ENCODE peak calls at places on chromosomes 6 and 20, in five cellular contexts. W is CD4-positive, alpha-beta T cell; G is left ventricle myocardium inferior; C is psoas muscle; V is Panc1. Z is an unnamed sample.

GRCh38 chr6:74606488-74607135 is 599.2 kb downstream of the COL12A1 start:
- DNase-seq in W (no peak), G (no peak), C (no peak), V (no peak), Z (no peak)

GRCh38 chr6:12592634-12593033 is 123.9 kb upstream of the PHACTR1 start:
- DNase-seq in W (no peak), G (no peak), C (no peak), V (no peak), Z (no peak)

GRCh38 chr6:126914172-126914571 is 204.3 kb upstream of the RSPO3 start:
- DNase-seq in C (no peak), W (no peak), G (no peak), V (no peak), Z (no peak)

GRCh38 chr20:36544134-36545018 is 3.1 kb downstream of the MYL9 start:
- DNase-seq in V (no peak), C (peak; percentile 51), W (no peak), G (peak; percentile 70), Z (peak; percentile 59)

GRCh38 chr6:138007014-138007472 is 100.2 kb downstream of the PERP start:
- DNase-seq in C (no peak), W (peak; percentile 10), G (no peak), V (no peak), Z (no peak)

GRCh38 chr6:81787313-81788068 is 35.0 kb upstream of the TENT5A start:
- DNase-seq in V (no peak), C (no peak), W (no peak), G (no peak), Z (no peak)

GRCh38 chr20:11015440-11015839 is 341.6 kb upstream of the JAG1 start:
- DNase-seq in V (no peak), C (no peak), W (no peak), G (no peak), Z (no peak)

GRCh38 chr20:62840244-62841197 is 21.1 kb downstream of the TCFL5 start:
- DNase-seq in V (no peak), G (no peak), W (no peak), C (no peak), Z (no peak)

GRCh38 chr20:35503841-35504460 is 25.5 kb downstream of the C20orf173 start:
- DNase-seq in W (no peak), C (no peak), V (no peak), G (peak; percentile 38), Z (no peak)

GRCh38 chr6:85130743-85131142 is 319.1 kb upstream of the NT5E start:
- DNase-seq in C (no peak), V (no peak), W (no peak), G (no peak), Z (no peak)

GRCh38 chr6:152380993-152381898 is 255.9 kb downstream of the SYNE1 start:
- DNase-seq in W (no peak), C (peak; percentile 85), V (peak; percentile 15), G (peak; percentile 71), Z (peak; percentile 75)

GRCh38 chr6:116255246-116255800 is 1.4 kb upstream of the TSPYL4 start:
- DNase-seq in W (no peak), G (no peak), C (no peak), V (no peak), Z (no peak)

GRCh38 chr6:55405474-55406220 is 78.4 kb downstream of the GFRAL start:
- DNase-seq in C (no peak), G (no peak), V (no peak), W (no peak), Z (no peak)

GRCh38 chr20:50297498-50298348 is 107.1 kb downstream of the CEBPB start:
- DNase-seq in C (peak; percentile 42), V (no peak), G (no peak), W (no peak), Z (no peak)

GRCh38 chr6:3457710-3458605 is 1.1 kb upstream of the SLC22A23 start:
- DNase-seq in W (peak; percentile 4), C (peak; percentile 70), V (no peak), G (no peak), Z (no peak)

DNA sequence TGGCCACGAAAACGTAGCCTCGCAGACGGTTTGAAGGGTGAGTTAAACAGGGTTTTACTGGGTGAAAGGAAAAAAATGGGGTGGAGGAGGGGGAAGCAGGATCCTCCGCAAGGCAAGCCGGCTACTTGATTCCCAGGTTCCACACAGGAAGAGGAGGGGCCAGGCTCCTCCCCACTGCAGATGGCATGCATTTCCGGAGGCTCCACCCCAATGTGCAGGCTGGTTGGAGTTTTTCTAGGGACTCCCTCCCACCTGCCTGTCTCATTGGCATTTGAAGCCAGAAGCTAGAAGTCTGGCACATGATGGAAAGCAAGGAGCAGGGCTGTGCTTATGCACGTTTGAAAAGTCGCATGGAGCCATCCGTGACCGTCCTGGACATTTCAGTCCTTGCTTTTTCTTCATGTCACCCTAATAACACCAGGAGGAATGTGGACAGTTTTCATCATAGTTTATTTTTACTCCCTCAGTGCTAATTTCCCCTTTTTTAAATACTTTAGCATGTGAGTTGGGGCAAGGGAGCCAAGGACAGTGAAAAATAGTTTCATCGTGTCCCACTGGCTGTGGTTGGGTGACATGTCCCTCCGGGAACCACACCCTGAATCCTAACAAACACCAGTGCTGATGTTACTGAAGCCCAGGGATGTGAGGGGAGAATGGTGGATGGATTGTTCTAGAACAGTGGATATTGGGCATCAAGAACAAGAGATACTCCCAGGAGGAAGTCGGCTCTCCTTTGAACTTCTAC is 100.0 kb upstream of the INSM1 start:
- DNase-seq in W (no peak), V (no peak), G (no peak), C (no peak), Z (no peak)
- H3K27ac ChIP-seq in W (no peak overlapping the region), V (no peak overlapping the region), G (no peak overlapping the region), C (no peak overlapping the region), Z (no peak overlapping the region)

GRCh38 chr20:31720486-31721407 is 1.9 kb downstream of the BCL2L1 start:
- DNase-seq in G (no peak), W (no peak), C (no peak), V (no peak), Z (no peak)
- TF ChIP-seq CTCF in G (no peak), W (no peak), C (no peak), V (no peak), Z (no peak)

DNA sequence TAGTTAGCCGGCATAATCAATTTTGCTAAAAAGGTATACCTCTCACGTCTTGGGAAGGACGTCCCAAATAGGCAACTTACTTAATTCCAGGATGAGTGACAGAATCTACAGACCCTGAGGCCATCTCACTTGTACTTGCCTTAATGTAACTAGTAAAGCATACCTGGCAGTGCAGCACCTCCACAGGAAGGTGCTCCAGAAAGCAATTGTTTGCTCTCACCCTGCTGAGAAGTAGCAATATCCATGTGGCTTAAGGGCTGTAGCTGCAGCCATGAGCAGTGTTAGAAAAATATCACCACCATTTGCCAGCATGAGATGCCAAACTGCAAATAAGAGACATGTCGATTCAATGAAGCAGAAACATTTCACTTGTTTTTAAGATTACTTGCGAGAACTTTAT is 151.5 kb downstream of the PRL start:
- DNase-seq in C (no peak), G (no peak), V (no peak), W (no peak), Z (no peak)
- H3K27ac ChIP-seq in C (no peak overlapping the region), G (no peak overlapping the region), V (peak overlapping the region; percentile 34), W (no peak overlapping the region), Z (no peak overlapping the region)

GRCh38 chr6:97440590-97441176 is 157.7 kb upstream of the MMS22L start:
- DNase-seq in G (no peak), C (no peak), V (peak; percentile 12), W (no peak), Z (no peak)
- TF ChIP-seq CTCF in G (peak; percentile 48), C (peak; percentile 15), V (peak; percentile 79), W (no peak), Z (no peak)